ENCODE peak calls at places on chromosomes 5 and 9, in nine cellular contexts. P is HCT116, Y is vagina, I is GM12891, D is SK-N-SH, E is GM12892, X is suprapubic skin, R is GM12878, C is spleen. H is an unnamed sample.

GRCh38 chr9:88425538-88425950 is 37.3 kb downstream of the SPIN1 start:
- DNase-seq in X (no peak), I (no peak), P (no peak), D (no peak), E (no peak), C (no peak), R (no peak), Y (no peak), H (no peak)

GRCh38 chr9:116377179-116377790 is 223.7 kb downstream of the PAPPA start:
- DNase-seq in E (no peak), X (no peak), R (no peak), Y (no peak), D (no peak), C (no peak), P (peak), I (no peak), H (no peak)

GRCh38 chr5:174723979-174724483 is 351 bp upstream of the MSX2 start:
- DNase-seq in I (no peak), D (peak), Y (no peak), P (peak), X (no peak), E (no peak), R (no peak), C (no peak), H (no peak)

GRCh38 chr5:138459311-138459710 is 6.0 kb upstream of the EGR1 start:
- DNase-seq in X (no peak), Y (no peak), I (no peak), E (peak), C (peak), D (no peak), P (no peak), R (no peak), H (peak)

GRCh38 chr9:82216435-82216834 is 227.9 kb downstream of the SPATA31D1 start:
- DNase-seq in D (no peak), R (no peak), E (no peak), C (no peak), Y (no peak), P (no peak), I (no peak), X (no peak), H (no peak)

GRCh38 chr9:131567910-131568309 is 22.6 kb downstream of the PRRT1B start:
- DNase-seq in E (peak), P (no peak), R (no peak), C (no peak), I (no peak), D (peak), Y (no peak), X (no peak), H (no peak)

GRCh38 chr5:158642852-158643251 is 456.9 kb downstream of the EBF1 start:
- DNase-seq in Y (no peak), D (no peak), C (no peak), R (no peak), X (no peak), E (no peak), I (no peak), P (no peak), H (no peak)

GRCh38 chr9:116924462-116925110 is 237.5 kb downstream of the TRIM32 start:
- DNase-seq in E (no peak), P (no peak), I (no peak), D (no peak), X (no peak), R (no peak), C (no peak), Y (no peak), H (no peak)

GRCh38 chr5:17315710-17316221 is 98.3 kb downstream of the BASP1 start:
- DNase-seq in D (no peak), Y (no peak), C (no peak), P (no peak), I (no peak), R (no peak), X (no peak), E (no peak), H (no peak)

GRCh38 chr5:35247645-35248034 is 17.4 kb upstream of the PRLR start:
- DNase-seq in P (no peak), X (no peak), R (no peak), D (no peak), C (no peak), E (no peak), Y (no peak), I (no peak), H (no peak)

GRCh38 chr5:10573487-10574145 is 9.7 kb downstream of the ANKRD33B start:
- DNase-seq in X (no peak), D (no peak), Y (no peak), P (no peak), R (no peak), C (peak), E (no peak), I (no peak), H (no peak)

GRCh38 chr5:132773601-132774355 is 3.3 kb downstream of the SEPTIN8 start:
- DNase-seq in E (no peak), R (no peak), D (no peak), I (no peak), C (no peak), P (no peak), X (no peak), Y (no peak), H (no peak)

GRCh38 chr9:104740596-104740995 is 6.9 kb upstream of the NIPSNAP3A start:
- DNase-seq in I (no peak), R (no peak), Y (no peak), E (no peak), C (no peak), P (no peak), X (no peak), D (no peak), H (no peak)

GRCh38 chr5:35319231-35320002 is 89.1 kb upstream of the PRLR start:
- DNase-seq in P (no peak), X (peak), R (peak), E (peak), D (no peak), C (no peak), I (no peak), Y (no peak), H (peak)

GRCh38 chr5:174177976-174178600 is 132.6 kb downstream of the NSG2 start:
- DNase-seq in P (no peak), I (no peak), Y (peak), X (no peak), D (no peak), E (no peak), C (no peak), R (no peak), H (no peak)

GRCh38 chr5:179612577-179613459 is 10.7 kb downstream of the HNRNPH1 start:
- DNase-seq in P (no peak), X (peak), E (no peak), Y (no peak), C (peak), R (no peak), D (no peak), I (no peak), H (no peak)
- TF ChIP-seq POLR2AphosphoS5 in P (peak), X (no peak), E (peak), Y (no peak), C (no peak), R (peak), D (peak), I (peak), H (no peak)

GRCh38 chr9:37515620-37516258 is 30.0 kb downstream of the POLR1E start:
- DNase-seq in P (no peak), R (no peak), C (no peak), I (no peak), X (no peak), E (no peak), D (no peak), Y (no peak), H (no peak)
- TF ChIP-seq POLR2AphosphoS5 in P (no peak), R (no peak), C (no peak), I (no peak), X (no peak), E (no peak), D (no peak), Y (no peak), H (no peak)

GRCh38 chr9:69121155-69122085 is 52.7 kb upstream of the TJP2 start:
- DNase-seq in C (peak), P (no peak), E (peak), D (peak), R (no peak), Y (no peak), I (peak), X (peak), H (peak)
- TF ChIP-seq POLR2AphosphoS5 in C (no peak), P (no peak), E (no peak), D (no peak), R (no peak), Y (no peak), I (no peak), X (no peak), H (peak)

GRCh38 chr9:96138616-96139015 is 163.4 kb downstream of the HSD17B3 start:
- DNase-seq in R (no peak), I (no peak), D (no peak), P (no peak), X (no peak), E (no peak), Y (no peak), C (no peak), H (no peak)

GRCh38 chr9:96140401-96141180 is 161.4 kb downstream of the HSD17B3 start:
- DNase-seq in C (no peak), I (no peak), E (no peak), R (no peak), X (no peak), Y (no peak), P (no peak), D (no peak), H (no peak)

GRCh38 chr9:96141666-96142065 is 160.3 kb downstream of the HSD17B3 start:
- DNase-seq in C (no peak), Y (no peak), I (no peak), D (no peak), R (no peak), X (no peak), E (no peak), P (no peak), H (no peak)

GRCh38 chr9:96137666-96138429 is 164.1 kb downstream of the HSD17B3 start:
- DNase-seq in X (no peak), I (no peak), D (no peak), E (no peak), R (no peak), Y (no peak), P (no peak), C (no peak), H (no peak)

GRCh38 chr9:96139592-96140251 is 162.3 kb downstream of the HSD17B3 start:
- DNase-seq in E (no peak), I (no peak), R (no peak), C (no peak), P (no peak), D (peak), X (peak), Y (no peak), H (peak)
- TF ChIP-seq POLR2AphosphoS5 in E (no peak), I (no peak), R (no peak), C (no peak), P (no peak), D (no peak), X (no peak), Y (peak), H (peak)

GRCh38 chr9:127931092-127931881 is 710 bp upstream of the PIP5KL1 start:
- DNase-seq in E (no peak), C (no peak), P (no peak), D (peak), X (no peak), Y (no peak), I (no peak), R (no peak), H (no peak)
- TF ChIP-seq POLR2AphosphoS5 in E (no peak), C (peak), P (peak), D (no peak), X (no peak), Y (no peak), I (no peak), R (no peak), H (no peak)

H was measured in transverse colon.